ENCODE peak calls at places on chromosomes 3 and 15, in seven cellular contexts. T is HCT116, V is HepG2, G is H1, P is K562, M is SK-N-SH, R is GM12878. I is an unnamed sample.

GRCh38 chr3:105293441-105293840 is 73.3 kb upstream of the ALCAM start:
- DNase-seq in T (no peak), V (no peak), G (no peak), P (no peak), M (no peak), R (no peak), I (no peak)

GRCh38 chr15:78055923-78056713 is 21.4 kb downstream of the TBC1D2B start:
- DNase-seq in T (no peak), V (peak), G (no peak), P (no peak), M (no peak), R (no peak), I (no peak)

GRCh38 chr15:98599911-98600685 is 48.2 kb upstream of the IGF1R start:
- DNase-seq in T (no peak), V (no peak), G (peak), P (no peak), M (no peak), R (peak), I (peak)

GRCh38 chr15:62711691-62712454 is 330.7 kb upstream of the TPM1 start:
- DNase-seq in T (no peak), V (no peak), G (no peak), P (no peak), M (no peak), R (peak), I (no peak)

GRCh38 chr3:123085293-123085949 is 18.6 kb downstream of the PDIA5 start:
- DNase-seq in T (no peak), V (peak), G (no peak), P (peak), M (peak), R (no peak), I (no peak)

GRCh38 chr15:85785887-85786777 is 8.6 kb downstream of the KLHL25 start:
- DNase-seq in T (peak), V (peak), G (no peak), P (no peak), M (no peak), R (no peak), I (no peak)

GRCh38 chr15:40697916-40698315 is 2.9 kb downstream of the RAD51 start:
- DNase-seq in T (no peak), V (no peak), G (no peak), P (no peak), M (no peak), R (no peak), I (no peak)

GRCh38 chr3:194871143-194871863 is 185.6 kb downstream of the FAM43A start:
- DNase-seq in T (peak), V (no peak), G (no peak), P (no peak), M (peak), R (no peak), I (peak)

GRCh38 chr3:37309945-37310665 is 135.7 kb upstream of the LRRFIP2 start:
- DNase-seq in T (no peak), V (no peak), G (no peak), P (no peak), M (no peak), R (no peak), I (no peak)

GRCh38 chr3:37310666-37311050 is 136.3 kb upstream of the LRRFIP2 start:
- DNase-seq in T (no peak), V (no peak), G (no peak), P (no peak), M (no peak), R (no peak), I (no peak)

GRCh38 chr3:37307321-37307720 is 132.9 kb upstream of the LRRFIP2 start:
- DNase-seq in T (no peak), V (no peak), G (no peak), P (no peak), M (no peak), R (no peak), I (no peak)

DNA sequence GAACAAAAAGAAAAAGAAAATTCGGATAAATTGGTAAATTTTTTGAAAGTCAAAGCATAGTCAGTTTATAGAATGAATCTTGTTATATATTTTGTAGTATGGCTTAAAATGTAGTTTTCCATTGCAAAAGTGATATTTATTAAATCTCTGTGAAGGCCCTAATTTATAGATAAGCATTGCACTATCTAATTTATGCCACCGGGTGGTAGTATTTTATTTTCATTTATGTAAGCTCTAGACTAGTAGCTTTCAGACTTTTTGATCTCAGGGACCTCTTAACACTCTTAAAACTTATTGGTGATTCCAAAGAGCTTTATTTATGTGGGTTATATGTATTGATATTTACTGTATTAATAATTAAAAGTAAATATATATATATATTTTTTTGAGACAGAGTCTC is 133.9 kb upstream of the LRRFIP2 start:
- DNase-seq in T (peak), V (peak), G (no peak), P (peak), M (peak), R (no peak), I (peak)
- TF ChIP-seq JUND in T (no peak), V (no peak), G (no peak), P (no peak), M (no peak), R (no peak), I (no peak)

DNA sequence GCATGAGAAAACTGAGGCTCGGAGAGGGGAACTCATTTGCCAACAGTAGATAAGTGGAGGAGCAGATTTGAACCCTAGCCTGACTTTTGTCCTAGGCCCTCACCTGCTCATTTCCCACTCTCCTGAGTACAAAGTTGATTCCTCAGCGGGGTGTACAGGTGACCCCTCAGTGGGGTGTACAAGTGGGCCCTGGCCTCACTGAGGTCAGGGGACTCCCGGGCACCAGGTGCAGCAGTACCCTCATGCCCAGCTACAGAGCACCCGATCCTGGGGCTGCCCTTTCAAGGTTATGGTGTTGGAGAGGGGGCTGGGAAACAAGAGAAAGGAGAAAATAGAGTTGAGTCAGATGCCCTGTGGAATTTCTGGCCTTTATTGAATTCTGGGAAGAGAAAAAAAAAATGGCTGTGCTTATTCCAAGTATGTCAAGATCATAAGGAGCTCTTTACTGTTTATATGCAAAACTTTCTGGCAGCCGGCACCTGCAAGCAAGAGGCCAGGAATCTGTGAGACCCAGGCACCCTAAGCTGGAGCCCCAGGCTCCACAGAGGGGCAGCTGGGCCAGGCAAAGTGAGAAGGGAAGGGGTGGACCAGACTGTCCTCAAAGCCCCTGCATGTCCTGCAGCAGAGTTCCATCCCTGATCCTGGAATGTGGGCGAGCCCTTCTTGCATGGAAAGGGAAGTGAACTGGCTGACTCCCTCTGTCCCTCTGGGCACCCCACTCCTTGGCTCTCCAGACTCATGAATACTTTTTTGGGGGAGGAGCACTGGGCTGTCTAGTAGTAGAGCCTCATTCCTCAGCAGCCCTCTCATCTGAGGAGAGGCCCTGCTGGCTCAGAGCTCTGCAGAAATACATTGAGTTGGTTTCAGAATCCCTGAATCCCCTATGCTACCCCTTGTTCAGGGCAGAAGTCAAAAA is 43.1 kb downstream of the AMOTL2 start:
- DNase-seq in T (no peak), V (no peak), G (no peak), P (no peak), M (no peak), R (no peak), I (peak)
- TF ChIP-seq JUND in T (no peak), V (no peak), G (no peak), P (no peak), M (no peak), R (no peak), I (no peak)

GRCh38 chr3:183697610-183698317 is at the start of gene YEATS2:
- DNase-seq in T (peak), V (peak), G (peak), P (peak), M (peak), R (no peak), I (peak)

GRCh38 chr3:183699238-183699947 is 1.8 kb downstream of the YEATS2 start:
- DNase-seq in T (no peak), V (no peak), G (no peak), P (peak), M (no peak), R (no peak), I (no peak)

GRCh38 chr3:183697123-183697609 is 431 bp upstream of the YEATS2 start:
- DNase-seq in T (no peak), V (no peak), G (no peak), P (no peak), M (no peak), R (no peak), I (no peak)

GRCh38 chr3:183698760-183699159 is 1.2 kb downstream of the YEATS2 start:
- DNase-seq in T (no peak), V (no peak), G (no peak), P (peak), M (no peak), R (no peak), I (peak)

GRCh38 chr3:183698318-183698731 is 728 bp downstream of the YEATS2 start:
- DNase-seq in T (no peak), V (no peak), G (no peak), P (peak), M (peak), R (no peak), I (peak)
- TF ChIP-seq JUND in T (no peak), V (no peak), G (no peak), P (no peak), M (no peak), R (no peak), I (no peak)

DNA sequence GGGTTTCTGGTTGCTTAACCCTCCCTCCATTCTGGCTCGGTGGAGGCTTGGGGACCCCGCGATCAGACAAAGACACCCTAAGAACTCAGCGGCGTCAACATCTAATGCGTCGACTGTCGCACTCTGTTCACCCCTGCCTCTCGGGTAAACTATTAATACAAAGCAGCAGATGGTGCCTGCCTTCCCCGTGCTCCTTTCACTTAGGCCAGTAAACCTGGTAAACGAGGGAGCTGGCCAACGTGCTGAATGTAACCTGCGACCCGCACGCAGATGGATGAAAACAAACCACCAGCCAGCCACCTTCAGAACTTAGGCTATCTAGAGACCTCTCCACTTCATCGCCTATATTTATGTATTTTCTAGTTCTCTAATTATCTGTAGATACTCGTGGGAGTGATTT is 848 bp upstream of the CADPS start:
- DNase-seq in T (no peak), V (peak), G (peak), P (peak), M (peak), R (no peak), I (peak)
- TF ChIP-seq JUND in T (no peak), V (no peak), G (no peak), P (no peak), M (no peak), R (no peak), I (no peak)

GRCh38 chr3:171691485-171691884 is 118.8 kb downstream of the PLD1 start:
- DNase-seq in T (no peak), V (no peak), G (no peak), P (no peak), M (no peak), R (no peak), I (no peak)

GRCh38 chr3:171688593-171688992 is 121.7 kb downstream of the PLD1 start:
- DNase-seq in T (no peak), V (no peak), G (no peak), P (peak), M (no peak), R (no peak), I (no peak)

GRCh38 chr3:171687998-171688397 is 122.3 kb downstream of the PLD1 start:
- DNase-seq in T (no peak), V (no peak), G (no peak), P (no peak), M (no peak), R (no peak), I (no peak)

GRCh38 chr3:171687064-171687463 is 123.2 kb downstream of the PLD1 start:
- DNase-seq in T (no peak), V (no peak), G (no peak), P (no peak), M (no peak), R (no peak), I (no peak)

GRCh38 chr3:171690291-171690690 is 120.0 kb downstream of the PLD1 start:
- DNase-seq in T (no peak), V (no peak), G (no peak), P (no peak), M (no peak), R (peak), I (no peak)
- TF ChIP-seq JUND in T (no peak), V (no peak), G (no peak), P (no peak), M (no peak), R (no peak), I (no peak)

I was measured in T47D.